ENCODE peak calls at places on chromosomes 2 and 18, in five cellular contexts. V is WTC11, T is A549, C is GM12878, P is HepG2. S is an unnamed sample.

GRCh38 chr2:133390151-133390550 is 178.1 kb downstream of the NCKAP5 start:
- DNase-seq in V (no peak), T (no peak), C (no peak), P (no peak), S (no peak)

GRCh38 chr2:152376968-152377367 is 42.0 kb downstream of the FMNL2 start:
- DNase-seq in V (no peak), T (no peak), C (no peak), P (no peak), S (no peak)

GRCh38 chr2:232666051-232666805 is 30.9 kb upstream of the GIGYF2 start:
- DNase-seq in V (no peak), T (no peak), C (no peak), P (no peak), S (no peak)

GRCh38 chr2:43080626-43081025 is 145.8 kb downstream of the ZFP36L2 start:
- DNase-seq in V (no peak), T (no peak), C (no peak), P (no peak), S (no peak)

GRCh38 chr18:3889803-3890202 is 439.8 kb downstream of the TGIF1 start:
- DNase-seq in V (no peak), T (no peak), C (no peak), P (peak), S (no peak)

GRCh38 chr2:73028841-73029240 is 42.7 kb downstream of the SFXN5 start:
- DNase-seq in V (no peak), T (no peak), C (no peak), P (no peak), S (no peak)

GRCh38 chr2:11861044-11861443 is 114.6 kb downstream of the LPIN1 start:
- DNase-seq in V (no peak), T (no peak), C (no peak), P (no peak), S (no peak)

GRCh38 chr2:25794544-25795276 is 83.6 kb downstream of the ASXL2 start:
- DNase-seq in V (no peak), T (no peak), C (peak), P (no peak), S (no peak)

GRCh38 chr18:54558609-54559585 is 32.1 kb upstream of the DYNAP start:
- DNase-seq in V (no peak), T (peak), C (peak), P (peak), S (peak)

GRCh38 chr2:105712166-105712915 is 32.4 kb upstream of the NCK2 start:
- DNase-seq in V (no peak), T (no peak), C (no peak), P (peak), S (no peak)

GRCh38 chr2:202147775-202148174 is 74.7 kb downstream of the KIAA2012 start:
- DNase-seq in V (no peak), T (no peak), C (no peak), P (no peak), S (no peak)

GRCh38 chr18:5295231-5295920 is at the start of gene ZBTB14:
- DNase-seq in V (peak), T (peak), C (no peak), P (peak), S (peak)

GRCh38 chr2:240296611-240297552 is 138.6 kb upstream of the GPC1 start:
- DNase-seq in V (no peak), T (no peak), C (no peak), P (no peak), S (no peak)

GRCh38 chr2:80437959-80438358 is 133.4 kb upstream of the LRRTM1 start:
- DNase-seq in V (peak), T (no peak), C (no peak), P (no peak), S (peak)

GRCh38 chr2:159186462-159186861 is 100.0 kb downstream of the WDSUB1 start:
- DNase-seq in V (no peak), T (no peak), C (peak), P (no peak), S (no peak)

GRCh38 chr2:200150411-200151086 is 155.9 kb upstream of the SPATS2L start:
- DNase-seq in V (no peak), T (no peak), C (no peak), P (no peak), S (no peak)

GRCh38 chr2:147846382-147847081 is 1.7 kb downstream of the ACVR2A start:
- DNase-seq in V (no peak), T (no peak), C (no peak), P (peak), S (no peak)

GRCh38 chr2:50987914-50988313 is 44.0 kb downstream of the NRXN1 start:
- DNase-seq in V (no peak), T (no peak), C (no peak), P (no peak), S (no peak)

GRCh38 chr2:34670482-34670881 is 1071.4 kb upstream of the FAM98A start:
- DNase-seq in V (no peak), T (no peak), C (no peak), P (no peak), S (no peak)

GRCh38 chr2:605674-606608 is 71.3 kb downstream of the TMEM18 start:
- DNase-seq in V (no peak), T (no peak), C (no peak), P (no peak), S (no peak)

GRCh38 chr2:219344756-219345458 is 12.4 kb upstream of the RESP18 start:
- DNase-seq in V (no peak), T (no peak), C (no peak), P (no peak), S (no peak)

GRCh38 chr18:56509656-56510055 is 128.7 kb downstream of the TXNL1 start:
- DNase-seq in V (no peak), T (no peak), C (no peak), P (no peak), S (no peak)

GRCh38 chr2:45869165-45869501 is 217.7 kb downstream of the PRKCE start:
- DNase-seq in V (no peak), T (no peak), C (no peak), P (no peak), S (no peak)

GRCh38 chr2:33051586-33052385 is 105.0 kb downstream of the LTBP1 start:
- DNase-seq in V (no peak), T (peak), C (no peak), P (peak), S (no peak)

GRCh38 chr18:34222396-34223163 is 2.1 kb downstream of the NOL4 start:
- DNase-seq in V (peak), T (no peak), C (no peak), P (no peak), S (no peak)

GRCh38 chr2:196685792-196686191 is 46.3 kb downstream of the CCDC150 start:
- DNase-seq in V (no peak), T (no peak), C (no peak), P (no peak), S (no peak)

GRCh38 chr2:126899786-126900185 is 1.1 kb downstream of the TEX51 start:
- DNase-seq in V (no peak), T (no peak), C (no peak), P (no peak), S (no peak)

GRCh38 chr2:75076088-75076487 is 117.6 kb downstream of the POLE4 start:
- DNase-seq in V (no peak), T (no peak), C (no peak), P (no peak), S (no peak)

DNA sequence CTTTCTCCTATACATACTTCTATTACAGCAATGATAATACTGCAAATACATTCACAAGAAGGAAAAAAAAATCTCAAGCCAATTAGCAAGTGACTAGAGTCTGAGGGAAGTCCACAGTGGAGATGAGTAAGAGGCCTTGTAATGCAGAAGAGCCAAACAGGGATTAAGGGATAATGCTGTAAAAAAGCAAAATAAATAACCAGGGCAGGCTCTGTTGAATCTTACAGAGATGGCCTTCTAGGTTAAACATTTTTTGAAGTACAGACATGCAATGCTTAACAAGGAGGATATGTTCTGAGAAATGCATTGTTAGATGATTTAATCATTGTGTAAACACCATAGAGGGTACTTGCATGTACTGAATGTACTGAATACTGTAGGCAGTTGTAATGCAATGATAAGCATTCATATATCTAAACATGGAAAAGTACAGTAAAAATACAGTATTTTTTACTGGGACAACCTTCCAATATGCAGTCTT is 122.1 kb upstream of the RMDN2 start:
- DNase-seq in V (no peak), T (peak), C (no peak), P (no peak), S (no peak)
- TF ChIP-seq ESRRA in V (no peak), T (no peak), C (no peak), P (no peak), S (no peak)

GRCh38 chr2:176446718-176447414 is 177.6 kb downstream of the MTX2 start:
- DNase-seq in V (no peak), T (no peak), C (no peak), P (no peak), S (no peak)
- TF ChIP-seq ESRRA in V (no peak), T (no peak), C (no peak), P (no peak), S (no peak)

GRCh38 chr2:6181525-6182270 is 489.5 kb downstream of the SOX11 start:
- DNase-seq in V (no peak), T (no peak), C (no peak), P (no peak), S (no peak)
- TF ChIP-seq ESRRA in V (no peak), T (no peak), C (no peak), P (no peak), S (no peak)

GRCh38 chr2:230982528-230982927 is 13.4 kb upstream of the SPATA3 start:
- DNase-seq in V (no peak), T (no peak), C (no peak), P (no peak), S (no peak)
- TF ChIP-seq ESRRA in V (no peak), T (no peak), C (no peak), P (no peak), S (no peak)

S was measured in K562.